ENCODE peak calls at places on chromosomes 5 and 9, in nine cellular contexts. U is esophagus squamous epithelium, S is uterus, C is A549, K is body of pancreas, Z is suprapubic skin, I is heart left ventricle, V is K562, Y is IMR-90. H is an unnamed sample.

GRCh38 chr5:75006821-75007536 is 45.4 kb downstream of the GCNT4 start:
- DNase-seq in U (no peak), S (no peak), C (no peak), K (no peak), Z (no peak), I (no peak), V (no peak), Y (no peak), H (no peak)

GRCh38 chr9:87635656-87636501 is 90.0 kb upstream of the CTSL start:
- DNase-seq in U (no peak), S (no peak), C (no peak), K (no peak), Z (no peak), I (no peak), V (no peak), Y (no peak), H (peak; percentile 46)

GRCh38 chr5:17129093-17129492 is 88.3 kb upstream of the BASP1 start:
- DNase-seq in U (no peak), S (no peak), C (peak; percentile 65), K (no peak), Z (no peak), I (no peak), V (no peak), Y (no peak), H (peak; percentile 46)

GRCh38 chr9:79189511-79189924 is 382.2 kb upstream of the TLE4 start:
- DNase-seq in U (no peak), S (no peak), C (peak; percentile 27), K (no peak), Z (no peak), I (no peak), V (no peak), Y (peak; percentile 96), H (no peak)

GRCh38 chr5:168734657-168735344 is 155.6 kb upstream of the PANK3 start:
- DNase-seq in U (no peak), S (peak; percentile 50), C (no peak), K (peak; percentile 24), Z (peak; percentile 83), I (no peak), V (no peak), Y (peak; percentile 11), H (peak; percentile 14)

GRCh38 chr9:4741365-4742031 is 496 bp upstream of the AK3 start:
- DNase-seq in U (no peak), S (no peak), C (no peak), K (peak; percentile 66), Z (peak; percentile 74), I (peak; percentile 65), V (peak; percentile 53), Y (no peak), H (peak; percentile 54)

GRCh38 chr5:107285772-107286171 is 385.0 kb downstream of the EFNA5 start:
- DNase-seq in U (no peak), S (no peak), C (no peak), K (no peak), Z (no peak), I (no peak), V (no peak), Y (no peak), H (no peak)

GRCh38 chr5:169637856-169638190 is 748 bp downstream of the DOCK2 start:
- DNase-seq in U (no peak), S (no peak), C (no peak), K (no peak), Z (no peak), I (no peak), V (no peak), Y (no peak), H (peak; percentile 6)

GRCh38 chr5:160118349-160119141 is 705 bp downstream of the PWWP2A start:
- DNase-seq in U (no peak), S (peak; percentile 59), C (peak; percentile 9), K (peak; percentile 62), Z (peak; percentile 78), I (peak; percentile 54), V (peak; percentile 70), Y (no peak), H (peak; percentile 60)

GRCh38 chr5:6768590-6769230 is 55.5 kb downstream of the TENT4A start:
- DNase-seq in U (no peak), S (no peak), C (no peak), K (no peak), Z (peak; percentile 52), I (no peak), V (peak; percentile 31), Y (no peak), H (no peak)

GRCh38 chr5:53478411-53479044 is 1.9 kb upstream of the FST start:
- DNase-seq in U (no peak), S (peak; percentile 16), C (peak; percentile 72), K (peak; percentile 37), Z (peak; percentile 69), I (no peak), V (no peak), Y (peak; percentile 63), H (peak; percentile 22)

GRCh38 chr5:176180339-176180738 is 57.9 kb upstream of the SIMC1 start:
- DNase-seq in U (no peak), S (no peak), C (no peak), K (no peak), Z (no peak), I (no peak), V (no peak), Y (peak; percentile 60), H (no peak)

GRCh38 chr9:84862786-84863185 is 193.3 kb downstream of the NTRK2 start:
- DNase-seq in U (no peak), S (peak; percentile 28), C (peak; percentile 12), K (no peak), Z (no peak), I (peak; percentile 63), V (no peak), Y (no peak), H (peak; percentile 22)

GRCh38 chr9:126155756-126156664 is 170.6 kb upstream of the MVB12B start:
- DNase-seq in U (no peak), S (no peak), C (no peak), K (no peak), Z (no peak), I (no peak), V (no peak), Y (no peak), H (no peak)

DNA sequence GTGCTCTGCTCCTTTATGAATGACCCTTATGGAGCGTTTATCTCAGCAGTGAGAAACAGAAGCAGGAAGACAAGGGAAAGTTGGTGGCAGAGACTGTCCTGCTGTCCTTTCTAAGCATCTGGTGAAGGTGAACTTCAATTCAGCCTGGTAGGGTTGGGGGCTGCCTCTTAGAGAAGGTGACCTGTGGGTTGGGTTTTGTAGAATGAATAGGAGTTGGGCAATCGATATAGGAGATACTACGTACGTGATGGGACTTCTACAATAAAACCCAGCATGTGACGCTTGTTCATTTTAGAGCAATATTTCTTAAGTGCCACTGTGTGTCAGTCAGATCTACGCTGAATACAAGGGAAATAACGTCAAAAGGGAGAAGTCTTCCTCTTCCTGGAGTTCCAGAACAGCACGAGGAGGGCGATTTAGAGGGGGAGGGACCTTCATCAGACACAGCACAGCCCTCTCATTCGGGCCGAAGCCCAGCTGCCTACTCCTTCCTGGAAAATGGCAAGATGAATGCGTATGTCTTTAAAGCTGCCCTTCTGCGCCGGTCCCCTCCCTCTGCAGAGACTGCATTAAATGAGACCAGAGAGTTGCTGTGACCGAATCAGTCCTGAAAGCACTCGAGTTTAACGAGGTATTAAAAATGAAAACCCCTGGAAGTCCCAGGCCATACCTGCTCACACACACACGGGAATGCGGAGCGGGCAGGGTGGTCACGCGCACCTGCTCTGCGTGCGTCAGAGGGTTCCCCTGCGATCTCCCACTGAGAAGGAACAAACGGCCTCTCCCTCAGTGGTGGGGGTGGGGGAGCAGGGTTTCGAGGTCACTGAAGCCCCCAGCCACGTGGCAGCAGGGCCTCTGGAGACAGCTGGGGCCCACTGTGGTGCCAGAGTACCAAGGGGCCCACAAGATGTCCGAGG is 85.3 kb upstream of the SARDH start:
- DNase-seq in U (no peak), S (no peak), C (no peak), K (no peak), Z (no peak), I (no peak), V (no peak), Y (no peak), H (peak; percentile 58)
- TF ChIP-seq POLR2A in U (no peak), S (no peak), C (no peak), K (no peak), Z (no peak), I (no peak), V (no peak), Y (no peak), H (no peak)

DNA sequence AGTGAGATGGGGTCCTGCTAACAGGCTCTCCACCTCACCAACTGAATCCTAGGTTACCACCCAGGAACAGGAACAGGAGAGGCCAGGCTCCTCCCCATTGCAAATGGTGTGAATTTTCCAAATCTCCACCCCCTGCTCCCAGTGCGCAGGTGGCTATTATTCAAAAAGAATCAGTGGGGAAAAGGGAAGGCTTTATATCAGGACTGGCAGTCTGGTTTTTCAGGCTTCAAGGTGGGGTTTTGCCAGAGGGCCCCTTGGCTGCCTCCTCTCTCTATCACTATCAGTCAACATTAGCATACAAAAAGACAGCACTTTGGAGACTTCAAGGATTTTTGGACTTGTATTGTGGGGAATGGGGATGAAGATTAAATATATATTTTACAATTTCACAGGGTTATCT is 1817.6 kb upstream of the C9orf72 start:
- DNase-seq in U (no peak), S (no peak), C (no peak), K (no peak), Z (no peak), I (no peak), V (no peak), Y (no peak), H (no peak)
- H3K27ac ChIP-seq in U (no peak overlapping the region), S (no peak overlapping the region), C (no peak overlapping the region), K (no peak overlapping the region), Z (no peak overlapping the region), I (no peak overlapping the region), V (no peak overlapping the region), Y (no peak overlapping the region), H (no peak overlapping the region)

GRCh38 chr5:910769-911160 is 18.1 kb downstream of the TRIP13 start:
- DNase-seq in U (no peak), S (no peak), C (no peak), K (no peak), Z (no peak), I (no peak), V (no peak), Y (no peak), H (no peak)

GRCh38 chr5:914612-915011 is 21.9 kb downstream of the TRIP13 start:
- DNase-seq in U (no peak), S (peak; percentile 3), C (no peak), K (no peak), Z (no peak), I (no peak), V (no peak), Y (no peak), H (no peak)

GRCh38 chr5:914174-914573 is 21.5 kb downstream of the TRIP13 start:
- DNase-seq in U (no peak), S (no peak), C (no peak), K (no peak), Z (no peak), I (no peak), V (no peak), Y (no peak), H (no peak)

GRCh38 chr5:911601-912000 is 18.9 kb downstream of the TRIP13 start:
- DNase-seq in U (no peak), S (no peak), C (peak; percentile 51), K (no peak), Z (no peak), I (no peak), V (no peak), Y (peak; percentile 64), H (no peak)

GRCh38 chr5:912356-913091 is 19.8 kb downstream of the TRIP13 start:
- DNase-seq in U (no peak), S (no peak), C (peak; percentile 98), K (no peak), Z (no peak), I (no peak), V (no peak), Y (peak; percentile 96), H (no peak)
- TF ChIP-seq POLR2A in U (no peak), S (no peak), C (no peak), K (no peak), Z (no peak), I (no peak), V (no peak), Y (no peak), H (no peak)

GRCh38 chr5:157279605-157280239 is 13.8 kb downstream of the CYFIP2 start:
- DNase-seq in U (no peak), S (no peak), C (no peak), K (no peak), Z (no peak), I (no peak), V (no peak), Y (no peak), H (no peak)
- H3K27ac ChIP-seq in U (no peak overlapping the region), S (no peak overlapping the region), C (no peak overlapping the region), K (no peak overlapping the region), Z (no peak overlapping the region), I (no peak overlapping the region), V (no peak overlapping the region), Y (no peak overlapping the region), H (no peak overlapping the region)